ENCODE peak calls at places on chromosomes 12 and 14, in four cellular contexts. P is astrocyte of the spinal cord, S is BJ, M is sigmoid colon. H is an unnamed sample.

GRCh38 chr12:12881495-12881894 is 9.9 kb upstream of the GPRC5A start:
- DNase-seq in P (peak), S (no peak), M (peak), H (no peak)

GRCh38 chr12:119159844-119160243 is 18.9 kb upstream of the HSPB8 start:
- DNase-seq in P (no peak), S (no peak), M (no peak), H (no peak)

GRCh38 chr14:88210426-88210825 is 112.6 kb downstream of the KCNK10 start:
- DNase-seq in P (no peak), S (no peak), M (no peak), H (no peak)

GRCh38 chr12:22981711-22982110 is 356.7 kb downstream of the ETNK1 start:
- DNase-seq in P (peak), S (no peak), M (no peak), H (no peak)

GRCh38 chr12:113189361-113189760 is 3.8 kb downstream of the RITA1 start:
- DNase-seq in P (no peak), S (no peak), M (no peak), H (no peak)

GRCh38 chr14:101064121-101064661 is 160.7 kb upstream of the RTL1 start:
- DNase-seq in P (no peak), S (no peak), M (peak), H (no peak)

GRCh38 chr12:5870183-5870582 is 74.9 kb downstream of the ANO2 start:
- DNase-seq in P (no peak), S (no peak), M (no peak), H (no peak)

GRCh38 chr12:121673013-121673441 is 3.6 kb upstream of the MORN3 start:
- DNase-seq in P (no peak), S (no peak), M (peak), H (no peak)

GRCh38 chr12:90102957-90103652 is 394.5 kb upstream of the ATP2B1 start:
- DNase-seq in P (peak), S (no peak), M (no peak), H (peak)

GRCh38 chr12:112839386-112839972 is 47.9 kb downstream of the RPH3A start:
- DNase-seq in P (peak), S (no peak), M (no peak), H (peak)

DNA sequence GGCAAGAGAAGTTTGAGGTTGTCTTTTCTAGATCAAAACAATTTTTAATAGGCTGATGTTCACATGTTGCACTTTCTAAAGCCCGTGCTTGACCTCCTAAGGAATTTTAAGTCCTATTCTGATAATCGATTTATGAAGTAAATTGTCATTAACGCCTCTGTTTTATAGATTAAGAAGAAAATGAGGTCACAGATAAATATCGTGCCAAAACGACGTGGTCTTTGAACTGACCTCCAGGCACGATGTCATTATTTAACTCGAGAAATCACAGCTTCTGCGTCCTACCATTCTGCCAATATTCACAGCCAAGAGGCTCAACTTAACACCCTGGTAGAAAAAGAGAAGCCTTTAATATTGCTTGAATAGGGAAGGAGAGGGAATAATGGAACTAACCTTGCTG is 862 bp upstream of the EEA1 start:
- DNase-seq in P (peak), S (no peak), M (no peak), H (no peak)
- H3K4me3 ChIP-seq in P (peak), S (peak), M (peak), H (peak)

DNA sequence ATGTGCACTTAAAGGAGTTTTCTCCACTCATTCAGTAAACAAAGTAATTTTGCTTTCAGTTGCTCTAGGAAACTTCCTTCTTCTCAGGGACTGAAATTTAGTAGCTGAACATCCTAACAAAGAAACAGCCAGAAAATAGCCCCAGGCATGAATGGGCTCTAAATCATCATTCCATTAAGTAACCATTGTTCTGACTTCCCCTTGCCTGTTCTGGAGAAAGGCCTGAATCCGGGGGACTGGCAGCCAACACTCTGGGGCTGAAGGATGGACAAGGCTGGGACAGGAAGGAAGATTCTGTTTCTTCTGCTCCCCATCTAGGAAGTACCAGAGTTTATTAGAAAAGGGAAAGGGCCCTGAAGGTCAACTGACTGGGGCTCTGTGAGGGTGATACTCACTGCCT is 104.5 kb downstream of the ESRRB start:
- DNase-seq in P (no peak), S (no peak), M (no peak), H (no peak)
- TF ChIP-seq CTCF in P (no peak), S (no peak), M (no peak), H (no peak)

GRCh38 chr14:50060871-50061663 is 55.3 kb downstream of the VCPKMT start:
- DNase-seq in P (peak), S (peak), M (peak), H (peak)
- H3K4me3 ChIP-seq in P (no peak), S (no peak), M (no peak), H (no peak)

GRCh38 chr14:79598339-79598738 is 613.0 kb downstream of the DIO2 start:
- DNase-seq in P (peak), S (no peak), M (no peak), H (no peak)

GRCh38 chr14:79596531-79596930 is 614.8 kb downstream of the DIO2 start:
- DNase-seq in P (peak), S (peak), M (no peak), H (peak)

GRCh38 chr14:79600406-79600805 is 610.9 kb downstream of the DIO2 start:
- DNase-seq in P (no peak), S (no peak), M (no peak), H (no peak)

GRCh38 chr14:79601579-79601978 is 609.7 kb downstream of the DIO2 start:
- DNase-seq in P (no peak), S (no peak), M (no peak), H (no peak)

DNA sequence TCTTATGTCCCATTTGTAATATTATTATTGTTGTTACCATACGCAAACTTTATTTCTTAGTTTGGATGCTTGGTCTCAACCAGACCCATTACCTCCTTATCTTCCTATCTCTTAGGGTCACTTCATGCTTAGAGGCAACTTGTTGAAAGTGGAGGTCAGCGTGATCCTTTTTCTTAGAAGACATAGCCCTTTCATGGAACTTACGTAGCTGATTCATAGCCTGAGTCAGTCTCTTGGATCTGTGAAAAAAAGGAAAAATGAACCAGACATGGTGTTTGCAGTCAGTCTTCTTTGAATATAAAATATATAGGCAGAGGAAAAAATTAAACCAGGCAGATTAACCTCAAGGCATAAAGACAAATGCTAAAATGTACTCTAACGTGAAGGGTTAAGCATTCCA is 613.7 kb downstream of the DIO2 start:
- DNase-seq in P (peak), S (no peak), M (no peak), H (no peak)
- TF ChIP-seq CTCF in P (no peak), S (no peak), M (no peak), H (no peak)

DNA sequence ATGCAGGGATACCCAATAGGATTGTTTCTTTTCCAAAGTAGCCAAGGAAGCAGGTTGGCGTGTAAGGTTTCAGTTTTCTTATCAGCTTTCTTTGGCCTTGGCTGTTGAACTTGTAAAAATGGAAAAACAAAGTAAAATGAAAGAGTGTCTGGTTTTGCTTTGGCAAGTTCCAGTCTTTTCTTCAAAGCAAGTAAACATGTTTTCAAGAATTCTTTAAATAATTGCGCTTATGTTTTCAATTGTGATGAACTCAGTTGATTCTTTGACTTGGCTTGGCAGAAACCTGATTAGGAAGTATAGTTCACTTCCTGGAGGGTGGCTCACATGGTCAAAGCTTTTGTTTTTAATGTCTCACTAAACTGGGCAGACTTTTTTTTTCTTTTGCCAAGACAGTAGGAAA is 112.2 kb upstream of the USP44 start:
- DNase-seq in P (no peak), S (peak), M (no peak), H (no peak)
- H3K4me3 ChIP-seq in P (no peak), S (no peak), M (no peak), H (no peak)

DNA sequence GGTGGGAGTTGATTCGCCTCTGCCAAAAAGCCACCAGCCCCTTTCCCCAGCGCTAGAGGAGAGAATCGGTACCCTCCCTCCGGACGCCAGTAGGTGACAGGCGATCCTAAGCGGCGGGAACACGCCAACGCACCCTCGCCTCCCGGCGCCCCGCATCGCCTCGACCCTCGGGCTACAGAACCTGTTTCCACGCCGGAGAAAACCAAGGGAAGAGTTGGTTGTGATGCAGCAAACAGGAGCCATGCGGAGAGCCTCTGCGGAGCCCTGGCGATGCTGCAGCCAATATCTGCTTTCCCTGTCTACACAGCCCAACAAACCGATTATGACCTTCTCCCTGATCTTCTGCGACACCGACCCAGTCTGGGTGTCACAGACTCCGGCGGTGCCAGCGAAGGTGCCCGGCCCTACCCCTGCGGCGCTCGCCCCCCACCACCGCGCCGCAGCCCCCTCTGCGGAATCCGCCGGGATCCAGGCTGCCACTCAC is 523 bp downstream of the PRICKLE1 start:
- DNase-seq in P (peak), S (no peak), M (peak), H (no peak)
- TF ChIP-seq CTCF in P (peak), S (peak), M (peak), H (peak)

DNA sequence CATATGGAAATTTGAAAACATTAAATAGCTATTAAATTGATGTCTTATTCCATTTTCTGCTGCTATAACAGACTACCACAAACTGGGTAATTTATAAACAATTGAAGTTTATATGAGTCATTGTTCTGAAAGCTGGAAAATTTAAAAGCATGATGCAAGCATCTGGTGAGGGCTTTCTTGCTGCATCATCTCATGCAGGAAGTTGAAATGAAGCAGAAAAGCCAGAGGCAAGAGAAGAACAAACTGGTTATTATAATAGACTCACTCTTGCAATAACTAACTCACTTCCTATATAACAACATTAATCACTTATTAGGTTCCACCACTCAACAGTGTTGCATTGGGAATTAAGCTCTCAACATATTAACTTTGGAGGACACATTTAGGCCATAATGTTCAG is 1277.4 kb downstream of the LRFN5 start:
- DNase-seq in P (peak), S (no peak), M (no peak), H (peak)
- H3K4me3 ChIP-seq in P (no peak), S (no peak), M (no peak), H (no peak)

GRCh38 chr12:49070971-49071370 is 1.2 kb upstream of the RHEBL1 start:
- DNase-seq in P (no peak), S (no peak), M (no peak), H (no peak)

GRCh38 chr12:49066120-49066519 is 3.7 kb downstream of the RHEBL1 start:
- DNase-seq in P (no peak), S (no peak), M (no peak), H (no peak)

GRCh38 chr12:49068879-49069506 is 786 bp downstream of the RHEBL1 start:
- DNase-seq in P (no peak), S (no peak), M (no peak), H (no peak)

GRCh38 chr12:49064767-49065152 is 4.2 kb upstream of the KMT2D start:
- DNase-seq in P (no peak), S (no peak), M (no peak), H (no peak)

DNA sequence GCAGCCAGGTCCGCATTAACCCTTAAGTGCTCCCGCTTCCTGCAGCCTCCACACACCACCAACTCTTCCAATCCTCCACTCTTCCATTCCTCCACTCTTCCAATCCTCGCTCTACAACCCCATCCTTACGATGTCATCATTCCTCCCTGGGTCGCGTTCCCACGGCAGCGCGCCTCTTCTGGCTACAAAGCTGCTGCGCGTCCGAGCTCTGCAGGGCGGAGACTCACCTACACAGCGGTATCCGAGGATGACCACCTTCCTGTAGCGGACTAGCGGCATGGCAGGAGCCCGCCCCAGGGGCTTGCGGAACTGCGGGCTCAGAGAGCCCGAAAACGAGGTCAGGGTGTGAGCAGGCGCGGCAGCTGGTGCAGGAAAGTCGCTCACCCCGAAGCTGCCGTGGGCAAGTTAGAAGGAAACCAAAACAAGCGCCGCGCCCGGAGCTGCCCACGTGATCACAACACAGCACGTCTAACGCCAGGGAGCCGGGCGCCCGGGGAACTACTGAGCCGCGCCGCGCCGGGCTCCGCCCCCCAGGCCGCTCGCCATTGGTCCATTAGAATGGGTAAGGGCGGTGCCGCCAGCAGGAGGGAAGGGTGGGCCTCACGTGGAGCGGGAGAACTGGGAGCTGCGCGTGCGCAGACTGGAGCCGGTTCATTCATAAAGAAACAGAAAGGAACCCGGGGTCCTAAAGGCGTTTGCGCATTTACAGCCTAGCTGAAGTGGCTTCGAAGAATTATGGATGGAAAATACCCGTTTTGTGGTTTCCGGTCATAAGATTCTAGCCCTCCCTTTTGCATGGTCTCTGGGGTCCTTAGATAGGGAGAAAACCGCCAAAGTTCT is at the start of gene RHEBL1:
- DNase-seq in P (peak), S (peak), M (peak), H (peak)
- TF ChIP-seq CTCF in P (peak), S (peak), M (no peak), H (no peak)

H was measured in astrocyte of the cerebellum.